ENCODE peak calls at places on chromosomes 3 and 15, in four cellular contexts. P is endothelial cell of umbilical vein, F is ovary, U is fibroblast of lung. O is an unnamed sample.

GRCh38 chr3:188956839-188957489 is 214.8 kb upstream of the TPRG1 start:
- DNase-seq in F (no peak), U (peak; percentile 85), P (peak; percentile 61), O (no peak)

GRCh38 chr3:187738400-187739124 is 6.7 kb downstream of the BCL6 start:
- DNase-seq in F (peak; percentile 91), U (peak; percentile 97), P (peak; percentile 87), O (peak; percentile 86)

GRCh38 chr3:37315669-37316068 is 141.3 kb upstream of the LRRFIP2 start:
- DNase-seq in P (no peak), U (no peak), F (no peak), O (no peak)

GRCh38 chr3:31011383-31011782 is 116.9 kb upstream of the GADL1 start:
- DNase-seq in F (no peak), U (no peak), P (no peak), O (no peak)

GRCh38 chr15:63858881-63859280 is 25.1 kb upstream of the HERC1 start:
- DNase-seq in U (no peak), F (no peak), P (peak; percentile 95), O (no peak)

GRCh38 chr3:5411786-5412185 is 224.3 kb downstream of the EDEM1 start:
- DNase-seq in U (no peak), P (no peak), F (no peak), O (no peak)

GRCh38 chr3:124520970-124521369 is 209.3 kb upstream of the UMPS start:
- DNase-seq in F (no peak), U (no peak), P (no peak), O (no peak)

GRCh38 chr3:176814252-176814651 is 383.0 kb downstream of the TBL1XR1 start:
- DNase-seq in P (peak; percentile 39), U (peak; percentile 70), F (no peak), O (peak; percentile 82)

GRCh38 chr3:55826731-55827496 is 339.8 kb upstream of the WNT5A start:
- DNase-seq in F (no peak), P (peak; percentile 8), U (peak; percentile 32), O (no peak)

GRCh38 chr3:162317046-162317445 is 820.4 kb downstream of the OTOL1 start:
- DNase-seq in U (no peak), F (no peak), P (no peak), O (no peak)

GRCh38 chr3:9779197-9779596 is 9.4 kb upstream of the CAMK1 start:
- DNase-seq in U (no peak), P (no peak), F (no peak), O (no peak)

GRCh38 chr3:177037241-177037640 is 160.0 kb downstream of the TBL1XR1 start:
- DNase-seq in F (no peak), P (no peak), U (no peak), O (no peak)

GRCh38 chr15:56916825-56917477 is 1.5 kb upstream of the TCF12 start:
- DNase-seq in U (no peak), P (no peak), F (no peak), O (no peak)

GRCh38 chr3:143973352-143974021 is 1.9 kb downstream of the DIPK2A start:
- DNase-seq in P (peak; percentile 52), U (peak; percentile 44), F (no peak), O (no peak)

GRCh38 chr15:89101302-89102191 is 13.3 kb downstream of the ABHD2 start:
- DNase-seq in P (peak; percentile 91), U (peak; percentile 95), F (peak; percentile 78), O (no peak)

DNA sequence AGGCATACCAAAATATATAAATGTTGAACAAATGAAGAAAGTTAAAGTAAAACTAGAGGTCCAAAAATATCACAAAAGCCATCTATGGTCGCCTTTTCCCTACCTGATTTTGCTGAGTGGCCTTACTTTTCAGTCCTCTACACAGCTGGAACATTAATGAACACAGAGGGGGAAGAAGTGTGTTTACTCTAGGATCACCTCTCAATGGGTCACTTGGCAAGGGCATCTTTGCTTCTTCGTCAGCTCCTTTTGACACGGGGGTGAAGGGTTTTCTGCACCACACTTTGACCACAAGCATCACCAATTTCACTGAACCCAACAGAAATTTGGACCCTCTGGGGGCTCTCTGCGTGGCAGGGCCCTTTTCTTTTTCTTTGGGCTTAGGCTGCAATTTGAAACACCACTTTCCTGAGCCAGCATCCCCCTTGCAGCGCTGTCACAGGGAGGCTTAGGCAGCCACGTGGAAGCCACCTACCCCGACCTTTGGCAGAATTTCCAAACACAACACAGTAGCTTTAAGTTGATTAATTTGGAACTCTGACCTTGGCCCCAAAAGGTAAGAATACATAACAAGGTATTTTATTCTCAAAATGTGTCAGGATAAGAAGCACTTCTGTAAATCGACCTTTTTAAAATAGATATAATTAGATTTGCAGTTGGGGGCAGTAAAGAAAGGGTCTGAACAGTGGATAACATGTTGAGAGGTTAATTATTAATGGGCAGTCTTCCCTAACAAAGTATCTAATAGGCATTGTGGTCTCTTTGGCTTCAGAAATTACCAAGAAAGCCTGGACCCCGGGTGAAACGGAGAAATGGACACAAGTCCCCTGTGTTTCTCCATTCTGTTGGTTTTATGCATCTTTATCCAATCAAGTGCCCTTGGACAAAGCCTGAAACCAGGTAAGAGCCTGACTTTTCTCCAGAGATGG is at the start of gene LIPC:
- DNase-seq in F (no peak), U (no peak), P (no peak), O (no peak)
- H3K4me3 ChIP-seq in F (no peak within 1 kb of the TSS), U (no peak within 1 kb of the TSS), P (no peak within 1 kb of the TSS), O (peak within 1 kb of the TSS; percentile 23)

GRCh38 chr15:25236143-25236860 is 202.5 kb downstream of the UBE3A start:
- DNase-seq in U (no peak), P (no peak), F (no peak), O (no peak)
- H3K9me3 ChIP-seq in U (no peaks in the 10 kb centered on the region), P (peaks cover 12% of the 10 kb centered on the region), F (no peaks in the 10 kb centered on the region), O (peaks cover 5% of the 10 kb centered on the region)

GRCh38 chr15:43420876-43421275 is 50.0 kb downstream of the TUBGCP4 start:
- DNase-seq in F (no peak), P (no peak), U (no peak), O (no peak)

GRCh38 chr15:43423793-43424192 is 52.9 kb downstream of the TUBGCP4 start:
- DNase-seq in U (no peak), P (no peak), F (no peak), O (no peak)

GRCh38 chr15:43420435-43420834 is 49.5 kb downstream of the TUBGCP4 start:
- DNase-seq in F (no peak), P (no peak), U (no peak), O (peak; percentile 22)
- H3K36me3 ChIP-seq in F (no peaks in the 10 kb centered on the region), P (peaks cover 29% of the 10 kb centered on the region), U (peaks cover 15% of the 10 kb centered on the region), O (peaks cover 69% of the 10 kb centered on the region)

GRCh38 chr15:29968099-29968892 is 114.5 kb upstream of the GOLGA8J start:
- DNase-seq in P (no peak), F (peak; percentile 11), U (no peak), O (peak; percentile 9)
- H3K4me3 ChIP-seq in P (peak overlapping the region; percentile 41), F (peak overlapping the region; percentile 51), U (no peak overlapping the region), O (no peak overlapping the region)

GRCh38 chr3:179493260-179493659 is 42.0 kb upstream of the GNB4 start:
- DNase-seq in F (no peak), P (no peak), U (no peak), O (no peak)
- H3K9me3 ChIP-seq in F (no peaks in the 10 kb centered on the region), P (peaks cover 2% of the 10 kb centered on the region), U (no peaks in the 10 kb centered on the region), O (no peaks in the 10 kb centered on the region)

O was measured in BE2C.